ENCODE peak calls at places on chromosomes 13 and 19, in six cellular contexts. T, N, B, Q, H and L are unnamed samples.

GRCh38 chr13:44086389-44086788 is 206.7 kb downstream of the LACC1 start:
- DNase-seq in Q (no peak), B (no peak), N (no peak), T (no peak), H (no peak), L (no peak)

GRCh38 chr19:41415154-41415571 is 12.0 kb downstream of the B3GNT8 start:
- DNase-seq in H (no peak), N (no peak), T (peak; percentile 79), B (no peak), Q (no peak), L (no peak)

GRCh38 chr13:19182536-19182935 is 912 bp upstream of the TUBA3C start:
- DNase-seq in T (no peak), B (peak; percentile 13), H (no peak), Q (no peak), N (no peak), L (no peak)

GRCh38 chr13:27130223-27131015 is 41.2 kb downstream of the USP12 start:
- DNase-seq in Q (no peak), T (no peak), B (no peak), N (no peak), H (no peak), L (no peak)

GRCh38 chr13:23960566-23961156 is 63.4 kb upstream of the C1QTNF9B start:
- DNase-seq in N (no peak), H (no peak), Q (peak; percentile 27), B (no peak), T (no peak), L (peak; percentile 7)

GRCh38 chr19:44876930-44877530 is 14.0 kb upstream of the TOMM40 start:
- DNase-seq in T (no peak), H (no peak), Q (no peak), B (peak; percentile 42), N (no peak), L (no peak)

GRCh38 chr13:91647361-91647970 is 249.0 kb downstream of the GPC5 start:
- DNase-seq in N (no peak), B (peak; percentile 23), T (no peak), Q (no peak), H (no peak), L (peak; percentile 13)

GRCh38 chr13:50691176-50691681 is 152.3 kb downstream of the DLEU7 start:
- DNase-seq in Q (no peak), T (no peak), H (no peak), B (no peak), N (no peak), L (no peak)

GRCh38 chr13:78325585-78325984 is 277.8 kb downstream of the POU4F1 start:
- DNase-seq in N (no peak), T (no peak), H (no peak), B (no peak), Q (no peak), L (no peak)

GRCh38 chr13:59094149-59094548 is 1069.6 kb downstream of the DIAPH3 start:
- DNase-seq in N (no peak), H (no peak), T (no peak), B (no peak), Q (no peak), L (no peak)

GRCh38 chr13:45909724-45910123 is 58.2 kb upstream of the SIAH3 start:
- DNase-seq in Q (no peak), N (no peak), T (no peak), H (no peak), B (no peak), L (no peak)

GRCh38 chr19:10603873-10604459 is 16.9 kb upstream of the AP1M2 start:
- DNase-seq in Q (no peak), T (peak; percentile 38), N (no peak), H (peak; percentile 10), B (no peak), L (no peak)

GRCh38 chr19:17488593-17489391 is 18.5 kb downstream of the SLC27A1 start:
- DNase-seq in T (peak; percentile 89), N (no peak), Q (peak; percentile 83), B (peak; percentile 79), H (peak; percentile 68), L (peak; percentile 65)

GRCh38 chr13:41785402-41786142 is 175.3 kb downstream of the VWA8 start:
- DNase-seq in B (no peak), T (no peak), N (no peak), H (no peak), Q (no peak), L (no peak)

GRCh38 chr13:41780736-41781708 is 179.9 kb downstream of the VWA8 start:
- DNase-seq in Q (no peak), T (no peak), H (no peak), B (no peak), N (no peak), L (peak; percentile 74)

GRCh38 chr13:41782086-41782485 is 178.8 kb downstream of the VWA8 start:
- DNase-seq in T (no peak), N (no peak), H (no peak), Q (no peak), B (no peak), L (no peak)
- H3K4me1 ChIP-seq in T (peaks cover 3% of the 10 kb centered on the region), N (peaks cover 13% of the 10 kb centered on the region), H (no peaks in the 10 kb centered on the region), Q (peaks cover 5% of the 10 kb centered on the region), B (no peaks in the 10 kb centered on the region), L (peaks cover 19% of the 10 kb centered on the region)

GRCh38 chr13:77325371-77325941 is 1.4 kb downstream of the MYCBP2 start:
- DNase-seq in N (no peak), H (no peak), B (no peak), T (no peak), Q (no peak), L (no peak)
- H3K4me1 ChIP-seq in N (peaks cover 50% of the 10 kb centered on the region), H (peaks cover 72% of the 10 kb centered on the region), B (peaks cover 18% of the 10 kb centered on the region), T (peaks cover 4% of the 10 kb centered on the region), Q (peaks cover 33% of the 10 kb centered on the region), L (peaks cover 28% of the 10 kb centered on the region)

GRCh38 chr13:49304763-49305695 is 57.3 kb downstream of the CDADC1 start:
- DNase-seq in H (no peak), N (no peak), B (no peak), Q (no peak), T (no peak), L (no peak)
- H3K4me1 ChIP-seq in H (peaks cover 8% of the 10 kb centered on the region), N (peaks cover 83% of the 10 kb centered on the region), B (peaks cover 63% of the 10 kb centered on the region), Q (peaks cover 20% of the 10 kb centered on the region), T (peaks cover 4% of the 10 kb centered on the region), L (no peaks in the 10 kb centered on the region)

GRCh38 chr13:98495627-98496238 is 81.2 kb downstream of the STK24 start:
- DNase-seq in N (no peak), B (no peak), T (no peak), Q (no peak), H (no peak), L (no peak)
- H3K4me1 ChIP-seq in N (peaks cover 83% of the 10 kb centered on the region), B (peaks cover 16% of the 10 kb centered on the region), T (no peaks in the 10 kb centered on the region), Q (peaks cover 16% of the 10 kb centered on the region), H (peaks cover 16% of the 10 kb centered on the region), L (peaks cover 7% of the 10 kb centered on the region)

DNA sequence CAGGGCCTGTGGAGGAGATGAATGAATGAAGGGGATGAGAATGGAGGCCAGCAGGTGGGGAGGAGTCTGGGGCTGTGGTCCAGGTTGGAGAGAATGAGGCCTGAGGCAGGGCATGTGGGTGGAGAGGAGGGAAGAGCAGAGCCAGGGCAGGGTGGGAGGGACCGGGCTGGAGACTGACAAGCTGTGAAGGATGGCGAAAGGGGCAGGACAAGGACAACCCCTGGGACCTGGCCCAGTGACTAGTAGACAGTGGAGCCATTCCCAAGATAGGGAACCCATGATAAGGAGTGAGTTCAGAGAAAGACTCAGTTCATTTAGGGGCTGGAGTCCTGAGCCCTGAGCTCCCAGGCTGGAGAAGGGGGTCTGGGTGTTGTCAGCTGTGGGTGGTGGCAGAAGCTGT is 3.0 kb downstream of the PTH2 start:
- DNase-seq in H (no peak), B (no peak), Q (no peak), N (no peak), T (no peak), L (no peak)
- H3K4me1 ChIP-seq in H (peaks cover 32% of the 10 kb centered on the region), B (peaks cover 22% of the 10 kb centered on the region), Q (peaks cover 9% of the 10 kb centered on the region), N (peaks cover 27% of the 10 kb centered on the region), T (peaks cover 7% of the 10 kb centered on the region), L (no peaks in the 10 kb centered on the region)

DNA sequence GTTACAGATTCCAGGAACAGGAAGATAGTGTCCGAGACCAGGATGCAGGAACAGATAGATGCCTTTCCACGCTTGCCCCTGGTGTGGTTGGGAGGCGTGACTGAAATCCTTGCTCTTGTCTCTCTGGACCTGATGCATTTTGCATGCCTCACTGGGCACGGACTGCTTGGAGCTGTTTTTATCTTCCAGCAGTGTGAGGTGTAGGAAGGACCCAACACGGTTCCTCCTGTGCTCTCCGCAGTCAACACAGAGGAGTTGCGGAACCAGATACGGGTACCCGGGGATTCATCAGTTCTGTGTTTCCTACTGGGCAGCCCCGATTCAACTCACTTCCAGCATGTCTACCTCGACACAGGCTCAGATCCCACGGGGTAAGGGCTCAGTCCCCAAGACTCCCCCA is 6.5 kb downstream of the DOT1L start:
- DNase-seq in B (peak; percentile 36), H (no peak), T (no peak), Q (no peak), N (no peak), L (no peak)
- H3K4me1 ChIP-seq in B (peaks cover 76% of the 10 kb centered on the region), H (peaks cover 56% of the 10 kb centered on the region), T (peaks cover 48% of the 10 kb centered on the region), Q (peaks cover 85% of the 10 kb centered on the region), N (peaks cover 69% of the 10 kb centered on the region), L (peaks cover 24% of the 10 kb centered on the region)

GRCh38 chr13:110394371-110394841 is 87.3 kb downstream of the COL4A2 start:
- DNase-seq in B (no peak), N (no peak), T (no peak), Q (no peak), H (no peak), L (no peak)
- H3K4me1 ChIP-seq in B (peaks cover 14% of the 10 kb centered on the region), N (peaks cover 78% of the 10 kb centered on the region), T (peaks cover 6% of the 10 kb centered on the region), Q (no peaks in the 10 kb centered on the region), H (no peaks in the 10 kb centered on the region), L (peaks cover 34% of the 10 kb centered on the region)

DNA sequence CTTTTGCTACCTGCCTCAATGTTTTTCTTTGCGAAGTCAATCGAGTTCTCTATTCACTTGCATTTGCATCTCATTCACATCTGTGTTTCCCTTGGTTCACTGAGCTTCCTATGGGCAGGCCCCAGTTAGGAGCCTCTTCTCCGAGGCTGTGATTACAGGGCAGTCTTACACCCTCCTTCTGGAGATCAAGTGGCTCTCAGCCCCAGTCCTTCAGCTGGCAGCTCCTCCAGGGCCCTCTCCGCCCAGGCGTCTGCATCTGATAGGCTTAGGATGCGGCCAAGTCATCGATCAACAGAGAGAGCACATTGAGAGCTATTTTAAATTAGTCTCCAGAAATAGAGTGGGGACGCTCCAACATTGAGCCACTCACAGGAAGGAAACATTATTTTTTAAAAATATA is 44.2 kb downstream of the MBNL2 start:
- DNase-seq in Q (no peak), B (no peak), T (peak; percentile 74), H (no peak), N (no peak), L (no peak)
- H3K4me1 ChIP-seq in Q (peaks cover 86% of the 10 kb centered on the region), B (peaks cover 26% of the 10 kb centered on the region), T (peaks cover 30% of the 10 kb centered on the region), H (peaks cover 6% of the 10 kb centered on the region), N (peaks cover 97% of the 10 kb centered on the region), L (peaks cover 11% of the 10 kb centered on the region)